ENCODE peak calls at places on chromosome 13, in ten cellular contexts. One of them, this sample, is unnamed.

GRCh38 chr13:35596299-35596698 is 119.8 kb upstream of the MAB21L1 start:
- DNase-seq in WTC11: no peak
- DNase-seq in Calu3: no peak
- DNase-seq in pancreas: no peak
- DNase-seq in thoracic aorta: no peak
- DNase-seq in fibroblast of pulmonary artery: no peak
- DNase-seq in endodermal cell: no peak
- DNase-seq in fibroblast of the aortic adventitia: no peak
- DNase-seq in AG09309: no peak
- DNase-seq in cardiac muscle cell: no peak
- DNase-seq in this sample: no peak

GRCh38 chr13:44393391-44393790 is 19.8 kb downstream of the SERP2 start:
- DNase-seq in fibroblast of pulmonary artery: no peak
- DNase-seq in WTC11: no peak
- DNase-seq in cardiac muscle cell: no peak
- DNase-seq in fibroblast of the aortic adventitia: no peak
- DNase-seq in AG09309: no peak
- DNase-seq in pancreas: peak
- DNase-seq in endodermal cell: no peak
- DNase-seq in thoracic aorta: no peak
- DNase-seq in Calu3: no peak
- DNase-seq in this sample: no peak

GRCh38 chr13:96091932-96092253 is 2.0 kb downstream of the HS6ST3 start:
- DNase-seq in AG09309: no peak
- DNase-seq in WTC11: no peak
- DNase-seq in pancreas: no peak
- DNase-seq in Calu3: no peak
- DNase-seq in cardiac muscle cell: no peak
- DNase-seq in thoracic aorta: no peak
- DNase-seq in fibroblast of pulmonary artery: no peak
- DNase-seq in fibroblast of the aortic adventitia: no peak
- DNase-seq in endodermal cell: no peak
- DNase-seq in this sample: no peak

GRCh38 chr13:26713341-26713740 is 47.2 kb downstream of the GPR12 start:
- DNase-seq in Calu3: no peak
- DNase-seq in fibroblast of the aortic adventitia: no peak
- DNase-seq in fibroblast of pulmonary artery: no peak
- DNase-seq in pancreas: no peak
- DNase-seq in AG09309: no peak
- DNase-seq in WTC11: no peak
- DNase-seq in endodermal cell: no peak
- DNase-seq in thoracic aorta: no peak
- DNase-seq in cardiac muscle cell: no peak
- DNase-seq in this sample: no peak

GRCh38 chr13:98144501-98145350 is 1.8 kb downstream of the FARP1 start:
- DNase-seq in AG09309: peak
- DNase-seq in endodermal cell: peak
- DNase-seq in Calu3: peak
- DNase-seq in thoracic aorta: no peak
- DNase-seq in fibroblast of pulmonary artery: peak
- DNase-seq in cardiac muscle cell: peak
- DNase-seq in pancreas: no peak
- DNase-seq in WTC11: peak
- DNase-seq in fibroblast of the aortic adventitia: peak
- DNase-seq in this sample: no peak

GRCh38 chr13:97434417-97435296 is 688 bp downstream of the RAP2A start:
- DNase-seq in fibroblast of pulmonary artery: peak
- DNase-seq in Calu3: peak
- DNase-seq in WTC11: peak
- DNase-seq in thoracic aorta: no peak
- DNase-seq in cardiac muscle cell: peak
- DNase-seq in endodermal cell: peak
- DNase-seq in pancreas: peak
- DNase-seq in AG09309: no peak
- DNase-seq in fibroblast of the aortic adventitia: peak
- DNase-seq in this sample: no peak

GRCh38 chr13:103299079-103299478 is 232.9 kb upstream of the SLC10A2 start:
- DNase-seq in AG09309: no peak
- DNase-seq in fibroblast of pulmonary artery: no peak
- DNase-seq in thoracic aorta: no peak
- DNase-seq in WTC11: peak
- DNase-seq in fibroblast of the aortic adventitia: no peak
- DNase-seq in Calu3: no peak
- DNase-seq in endodermal cell: peak
- DNase-seq in cardiac muscle cell: no peak
- DNase-seq in pancreas: no peak
- DNase-seq in this sample: no peak

GRCh38 chr13:94640676-94641075 is 39.0 kb downstream of the GPR180 start:
- DNase-seq in cardiac muscle cell: no peak
- DNase-seq in fibroblast of the aortic adventitia: peak
- DNase-seq in WTC11: no peak
- DNase-seq in pancreas: no peak
- DNase-seq in thoracic aorta: no peak
- DNase-seq in Calu3: no peak
- DNase-seq in fibroblast of pulmonary artery: peak
- DNase-seq in AG09309: no peak
- DNase-seq in endodermal cell: no peak
- DNase-seq in this sample: no peak

GRCh38 chr13:44739539-44739938 is 163.4 kb upstream of the TSC22D1 start:
- DNase-seq in AG09309: no peak
- DNase-seq in cardiac muscle cell: no peak
- DNase-seq in fibroblast of the aortic adventitia: no peak
- DNase-seq in WTC11: no peak
- DNase-seq in Calu3: no peak
- DNase-seq in fibroblast of pulmonary artery: no peak
- DNase-seq in endodermal cell: no peak
- DNase-seq in pancreas: no peak
- DNase-seq in thoracic aorta: no peak
- DNase-seq in this sample: no peak

GRCh38 chr13:26951581-26952177 is 191.1 kb upstream of the GPR12 start:
- DNase-seq in fibroblast of the aortic adventitia: peak
- DNase-seq in WTC11: no peak
- DNase-seq in endodermal cell: no peak
- DNase-seq in fibroblast of pulmonary artery: no peak
- DNase-seq in AG09309: no peak
- DNase-seq in Calu3: no peak
- DNase-seq in cardiac muscle cell: no peak
- DNase-seq in pancreas: peak
- DNase-seq in thoracic aorta: no peak
- DNase-seq in this sample: no peak

GRCh38 chr13:110006304-110006703 is 219.9 kb upstream of the IRS2 start:
- DNase-seq in fibroblast of pulmonary artery: peak
- DNase-seq in WTC11: no peak
- DNase-seq in thoracic aorta: no peak
- DNase-seq in endodermal cell: no peak
- DNase-seq in fibroblast of the aortic adventitia: peak
- DNase-seq in pancreas: no peak
- DNase-seq in cardiac muscle cell: peak
- DNase-seq in AG09309: no peak
- DNase-seq in Calu3: peak
- DNase-seq in this sample: no peak

GRCh38 chr13:114071991-114072390 is 60.4 kb downstream of the RASA3 start:
- DNase-seq in fibroblast of pulmonary artery: no peak
- DNase-seq in WTC11: peak
- DNase-seq in thoracic aorta: no peak
- DNase-seq in fibroblast of the aortic adventitia: no peak
- DNase-seq in cardiac muscle cell: no peak
- DNase-seq in AG09309: no peak
- DNase-seq in Calu3: no peak
- DNase-seq in endodermal cell: no peak
- DNase-seq in pancreas: no peak
- DNase-seq in this sample: no peak

GRCh38 chr13:112685856-112686255 is 4.0 kb upstream of the ATP11A start:
- DNase-seq in fibroblast of the aortic adventitia: no peak
- DNase-seq in pancreas: peak
- DNase-seq in thoracic aorta: no peak
- DNase-seq in endodermal cell: peak
- DNase-seq in cardiac muscle cell: no peak
- DNase-seq in AG09309: no peak
- DNase-seq in fibroblast of pulmonary artery: no peak
- DNase-seq in Calu3: peak
- DNase-seq in WTC11: no peak
- DNase-seq in this sample: no peak

GRCh38 chr13:114024603-114025431 is 50.9 kb upstream of the C13orf46 start:
- DNase-seq in WTC11: no peak
- DNase-seq in thoracic aorta: no peak
- DNase-seq in endodermal cell: no peak
- DNase-seq in cardiac muscle cell: no peak
- DNase-seq in fibroblast of the aortic adventitia: no peak
- DNase-seq in Calu3: no peak
- DNase-seq in pancreas: no peak
- DNase-seq in AG09309: no peak
- DNase-seq in fibroblast of pulmonary artery: no peak
- DNase-seq in this sample: peak

DNA sequence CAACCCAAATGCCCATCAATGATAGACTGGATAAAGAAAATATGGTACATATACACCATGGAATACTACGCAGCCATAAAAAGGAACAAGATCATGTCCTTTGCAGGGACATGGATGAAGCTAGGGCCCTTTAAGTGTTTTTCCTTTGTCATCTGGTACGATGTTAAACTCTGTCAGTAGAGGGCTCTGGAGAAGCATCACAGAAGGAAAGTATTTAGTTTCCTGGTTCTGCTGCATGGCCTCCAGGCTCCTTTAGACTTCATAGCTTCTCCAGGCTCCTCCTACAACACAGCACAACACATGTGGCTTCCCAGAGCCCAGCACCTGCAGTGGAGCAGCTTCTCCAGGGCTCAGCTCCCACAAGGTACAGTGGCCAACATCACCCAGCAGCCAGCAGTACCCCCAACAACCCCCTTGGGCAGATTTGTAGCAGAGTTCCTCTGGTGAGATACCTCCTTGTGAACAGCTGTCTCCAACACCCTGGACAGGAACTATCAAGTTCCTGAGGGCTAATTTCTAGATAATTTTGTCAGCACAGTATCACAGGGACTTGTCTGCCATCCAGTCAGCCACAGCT is 63.4 kb downstream of the KCTD12 start:
- DNase-seq in fibroblast of the aortic adventitia: peak
- DNase-seq in AG09309: peak
- DNase-seq in fibroblast of pulmonary artery: peak
- DNase-seq in pancreas: no peak
- DNase-seq in Calu3: no peak
- DNase-seq in thoracic aorta: no peak
- DNase-seq in endodermal cell: no peak
- DNase-seq in WTC11: no peak
- DNase-seq in cardiac muscle cell: peak
- DNase-seq in this sample: peak
- TF ChIP-seq CTCF in fibroblast of the aortic adventitia: peak
- TF ChIP-seq CTCF in AG09309: peak
- TF ChIP-seq CTCF in fibroblast of pulmonary artery: peak
- TF ChIP-seq CTCF in pancreas: no peak
- TF ChIP-seq CTCF in Calu3: no peak
- TF ChIP-seq CTCF in thoracic aorta: peak
- TF ChIP-seq CTCF in endodermal cell: peak
- TF ChIP-seq CTCF in WTC11: no peak
- TF ChIP-seq CTCF in cardiac muscle cell: peak
- TF ChIP-seq CTCF in this sample: peak

DNA sequence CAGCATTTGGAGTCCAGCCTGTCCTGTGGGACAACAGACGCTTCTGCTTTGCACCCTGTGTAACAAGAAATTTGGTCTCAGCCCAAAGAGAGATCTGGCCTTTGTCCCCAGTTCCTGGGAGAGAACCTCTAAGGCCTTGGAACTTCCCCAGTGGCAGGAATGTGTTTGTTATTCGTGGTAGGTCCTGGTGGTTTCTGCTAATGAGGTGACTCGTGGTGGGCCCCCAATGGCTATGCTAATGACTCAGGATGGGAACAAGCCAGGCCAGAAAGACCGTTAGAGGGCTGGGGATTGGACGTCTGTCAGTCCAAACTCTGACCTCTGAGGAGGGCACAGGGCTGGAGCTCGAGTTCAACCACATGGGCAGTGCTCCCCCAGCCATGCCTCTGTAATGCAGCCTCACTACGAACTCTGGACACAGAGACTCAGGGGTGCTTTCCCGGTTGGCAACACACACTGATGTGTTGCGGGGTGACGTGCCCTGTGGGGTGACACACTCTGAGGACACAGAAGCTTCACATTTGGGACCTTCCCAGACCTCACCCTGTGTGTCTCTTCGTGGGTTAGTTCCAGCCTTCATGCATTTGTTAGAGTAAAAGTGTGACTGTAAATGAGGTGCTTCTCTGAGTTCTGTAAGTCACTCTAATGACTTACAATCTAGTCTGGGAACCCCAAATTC is 38.9 kb downstream of the TEX29 start:
- DNase-seq in endodermal cell: peak
- DNase-seq in fibroblast of pulmonary artery: no peak
- DNase-seq in WTC11: peak
- DNase-seq in cardiac muscle cell: no peak
- DNase-seq in pancreas: no peak
- DNase-seq in Calu3: no peak
- DNase-seq in thoracic aorta: no peak
- DNase-seq in fibroblast of the aortic adventitia: no peak
- DNase-seq in AG09309: no peak
- DNase-seq in this sample: no peak
- TF ChIP-seq CTCF in endodermal cell: peak
- TF ChIP-seq CTCF in fibroblast of pulmonary artery: no peak
- TF ChIP-seq CTCF in WTC11: no peak
- TF ChIP-seq CTCF in cardiac muscle cell: no peak
- TF ChIP-seq CTCF in pancreas: no peak
- TF ChIP-seq CTCF in Calu3: no peak
- TF ChIP-seq CTCF in thoracic aorta: no peak
- TF ChIP-seq CTCF in fibroblast of the aortic adventitia: no peak
- TF ChIP-seq CTCF in AG09309: no peak
- TF ChIP-seq CTCF in this sample: no peak

GRCh38 chr13:31012285-31013024 is 80.0 kb downstream of the TEX26 start:
- DNase-seq in cardiac muscle cell: peak
- DNase-seq in pancreas: no peak
- DNase-seq in endodermal cell: peak
- DNase-seq in fibroblast of pulmonary artery: peak
- DNase-seq in AG09309: no peak
- DNase-seq in fibroblast of the aortic adventitia: peak
- DNase-seq in Calu3: peak
- DNase-seq in WTC11: no peak
- DNase-seq in thoracic aorta: no peak
- DNase-seq in this sample: no peak
- TF ChIP-seq CTCF in cardiac muscle cell: peak
- TF ChIP-seq CTCF in pancreas: no peak
- TF ChIP-seq CTCF in endodermal cell: peak
- TF ChIP-seq CTCF in fibroblast of pulmonary artery: peak
- TF ChIP-seq CTCF in AG09309: peak
- TF ChIP-seq CTCF in fibroblast of the aortic adventitia: peak
- TF ChIP-seq CTCF in Calu3: no peak
- TF ChIP-seq CTCF in WTC11: no peak
- TF ChIP-seq CTCF in thoracic aorta: no peak
- TF ChIP-seq CTCF in this sample: no peak

GRCh38 chr13:29845440-29846056 is 4.9 kb downstream of the UBL3 start:
- DNase-seq in Calu3: no peak
- DNase-seq in AG09309: no peak
- DNase-seq in endodermal cell: no peak
- DNase-seq in pancreas: no peak
- DNase-seq in fibroblast of the aortic adventitia: peak
- DNase-seq in cardiac muscle cell: peak
- DNase-seq in WTC11: no peak
- DNase-seq in fibroblast of pulmonary artery: peak
- DNase-seq in thoracic aorta: no peak
- DNase-seq in this sample: no peak
- TF ChIP-seq CTCF in Calu3: no peak
- TF ChIP-seq CTCF in AG09309: no peak
- TF ChIP-seq CTCF in endodermal cell: peak
- TF ChIP-seq CTCF in pancreas: no peak
- TF ChIP-seq CTCF in fibroblast of the aortic adventitia: peak
- TF ChIP-seq CTCF in cardiac muscle cell: peak
- TF ChIP-seq CTCF in WTC11: no peak
- TF ChIP-seq CTCF in fibroblast of pulmonary artery: peak
- TF ChIP-seq CTCF in thoracic aorta: peak
- TF ChIP-seq CTCF in this sample: no peak

GRCh38 chr13:25588336-25589060 is 216.7 kb downstream of the ATP8A2 start:
- DNase-seq in AG09309: no peak
- DNase-seq in cardiac muscle cell: no peak
- DNase-seq in fibroblast of the aortic adventitia: no peak
- DNase-seq in endodermal cell: no peak
- DNase-seq in thoracic aorta: no peak
- DNase-seq in fibroblast of pulmonary artery: no peak
- DNase-seq in WTC11: no peak
- DNase-seq in Calu3: no peak
- DNase-seq in pancreas: no peak
- DNase-seq in this sample: no peak
- TF ChIP-seq CTCF in AG09309: no peak
- TF ChIP-seq CTCF in cardiac muscle cell: no peak
- TF ChIP-seq CTCF in fibroblast of the aortic adventitia: no peak
- TF ChIP-seq CTCF in endodermal cell: peak
- TF ChIP-seq CTCF in thoracic aorta: no peak
- TF ChIP-seq CTCF in fibroblast of pulmonary artery: no peak
- TF ChIP-seq CTCF in WTC11: no peak
- TF ChIP-seq CTCF in Calu3: no peak
- TF ChIP-seq CTCF in pancreas: no peak
- TF ChIP-seq CTCF in this sample: no peak